ENCODE peak calls at places on chromosomes 13 and 19, in seven cellular contexts. T is astrocyte, A is GM23248, K is GM23338, W is keratinocyte, V is OCI-LY7, X is fibroblast of lung. C is an unnamed sample. For H4K20me1, the result is how much of the 10 kb centered on the place peaks cover.

GRCh38 chr13:31522431-31522830 is 216.9 kb upstream of the RXFP2 start:
- DNase-seq in T (no peak), A (no peak), K (no peak), W (no peak), V (no peak), X (no peak), C (no peak)

GRCh38 chr19:46371371-46371901 is 24.5 kb downstream of the PPP5C start:
- DNase-seq in T (no peak), A (no peak), K (peak), W (no peak), V (no peak), X (no peak), C (no peak)

GRCh38 chr13:29319451-29319850 is 276.0 kb downstream of the SLC7A1 start:
- DNase-seq in T (no peak), A (no peak), K (peak), W (no peak), V (no peak), X (no peak), C (no peak)

GRCh38 chr13:19685034-19685433 is 51.6 kb downstream of the MPHOSPH8 start:
- DNase-seq in T (no peak), A (no peak), K (peak), W (no peak), V (no peak), X (no peak), C (no peak)

GRCh38 chr19:34960103-34960805 is 3.8 kb downstream of the ZNF792 start:
- DNase-seq in T (peak), A (peak), K (no peak), W (no peak), V (no peak), X (no peak), C (no peak)

GRCh38 chr13:29073762-29074161 is 253.6 kb downstream of the MTUS2 start:
- DNase-seq in T (no peak), A (no peak), K (peak), W (no peak), V (no peak), X (no peak), C (no peak)

GRCh38 chr19:5951338-5951861 is 26.5 kb downstream of the RANBP3 start:
- DNase-seq in T (no peak), A (no peak), K (peak), W (no peak), V (peak), X (no peak), C (no peak)

GRCh38 chr19:11191273-11191755 is 6.0 kb downstream of the KANK2 start:
- DNase-seq in T (peak), A (peak), K (peak), W (no peak), V (peak), X (peak), C (peak)

GRCh38 chr13:67018775-67019174 is 211.4 kb downstream of the PCDH9 start:
- DNase-seq in T (no peak), A (no peak), K (no peak), W (no peak), V (no peak), X (no peak), C (no peak)

GRCh38 chr13:106161186-106161585 is 374.3 kb downstream of the EFNB2 start:
- DNase-seq in T (no peak), A (peak), K (no peak), W (no peak), V (no peak), X (no peak), C (no peak)

GRCh38 chr13:76286178-76286577 is 600.0 kb downstream of the KCTD12 start:
- DNase-seq in T (peak), A (peak), K (no peak), W (no peak), V (no peak), X (peak), C (no peak)

GRCh38 chr13:107834717-107835116 is 380.6 kb downstream of the LIG4 start:
- DNase-seq in T (peak), A (peak), K (no peak), W (no peak), V (no peak), X (no peak), C (no peak)

GRCh38 chr13:31922724-31923123 is 108.8 kb upstream of the FRY start:
- DNase-seq in T (no peak), A (no peak), K (no peak), W (no peak), V (no peak), X (no peak), C (no peak)

GRCh38 chr19:51168571-51169282 is 26.6 kb downstream of the SIGLEC7 start:
- DNase-seq in T (no peak), A (no peak), K (no peak), W (no peak), V (no peak), X (no peak), C (no peak)

GRCh38 chr19:58054792-58055482 is 4.1 kb upstream of the ZNF135 start:
- DNase-seq in T (peak), A (peak), K (peak), W (no peak), V (no peak), X (peak), C (no peak)

GRCh38 chr19:49713236-49713845 is 22.4 kb downstream of the CPT1C start:
- DNase-seq in T (no peak), A (no peak), K (no peak), W (no peak), V (no peak), X (no peak), C (peak)

GRCh38 chr19:13906525-13906904 is 514 bp downstream of the CC2D1A start:
- DNase-seq in T (no peak), A (peak), K (peak), W (no peak), V (peak), X (no peak), C (peak)

GRCh38 chr19:18765224-18765623 is 25.9 kb downstream of the COMP start:
- DNase-seq in T (no peak), A (no peak), K (no peak), W (no peak), V (peak), X (no peak), C (no peak)

GRCh38 chr13:35210234-35210633 is 266.3 kb downstream of the MAB21L1 start:
- DNase-seq in T (no peak), A (peak), K (no peak), W (no peak), V (no peak), X (peak), C (no peak)

GRCh38 chr13:79918620-79919019 is 422.3 kb downstream of the SPRY2 start:
- DNase-seq in T (no peak), A (no peak), K (no peak), W (no peak), V (no peak), X (no peak), C (no peak)

GRCh38 chr19:11868188-11868587 is 19.4 kb upstream of the ZNF69 start:
- DNase-seq in T (no peak), A (no peak), K (no peak), W (no peak), V (no peak), X (peak), C (no peak)

GRCh38 chr19:13764101-13764807 is at the start of gene MRI1:
- DNase-seq in T (peak), A (peak), K (peak), W (no peak), V (peak), X (peak), C (no peak)

GRCh38 chr13:39457274-39457673 is 145.7 kb downstream of the LHFPL6 start:
- DNase-seq in T (no peak), A (no peak), K (no peak), W (no peak), V (no peak), X (no peak), C (no peak)

GRCh38 chr13:23952796-23953195 is 55.5 kb upstream of the C1QTNF9B start:
- DNase-seq in T (no peak), A (no peak), K (no peak), W (no peak), V (no peak), X (no peak), C (no peak)

GRCh38 chr13:33838567-33839131 is 20.7 kb downstream of the RFC3 start:
- DNase-seq in T (peak), A (peak), K (no peak), W (no peak), V (no peak), X (peak), C (no peak)

GRCh38 chr19:49592486-49593232 is 1.7 kb downstream of the PRR12 start:
- DNase-seq in T (no peak), A (peak), K (peak), W (no peak), V (peak), X (no peak), C (peak)

GRCh38 chr19:40154121-40154680 is 37.0 kb upstream of the MAP3K10 start:
- DNase-seq in T (no peak), A (no peak), K (no peak), W (no peak), V (no peak), X (no peak), C (no peak)

GRCh38 chr13:73937420-73937819 is 196.8 kb downstream of the KLF12 start:
- DNase-seq in T (peak), A (peak), K (no peak), W (no peak), V (no peak), X (no peak), C (no peak)

GRCh38 chr13:59346861-59347470 is 816.8 kb downstream of the DIAPH3 start:
- DNase-seq in T (no peak), A (no peak), K (peak), W (no peak), V (no peak), X (peak), C (no peak)

GRCh38 chr19:6161271-6161850 is 25.9 kb downstream of the ACSBG2 start:
- DNase-seq in T (no peak), A (peak), K (peak), W (no peak), V (peak), X (no peak), C (peak)

GRCh38 chr19:38401148-38401547 is 1.7 kb upstream of the FAM98C start:
- DNase-seq in T (peak), A (peak), K (peak), W (no peak), V (no peak), X (no peak), C (no peak)

DNA sequence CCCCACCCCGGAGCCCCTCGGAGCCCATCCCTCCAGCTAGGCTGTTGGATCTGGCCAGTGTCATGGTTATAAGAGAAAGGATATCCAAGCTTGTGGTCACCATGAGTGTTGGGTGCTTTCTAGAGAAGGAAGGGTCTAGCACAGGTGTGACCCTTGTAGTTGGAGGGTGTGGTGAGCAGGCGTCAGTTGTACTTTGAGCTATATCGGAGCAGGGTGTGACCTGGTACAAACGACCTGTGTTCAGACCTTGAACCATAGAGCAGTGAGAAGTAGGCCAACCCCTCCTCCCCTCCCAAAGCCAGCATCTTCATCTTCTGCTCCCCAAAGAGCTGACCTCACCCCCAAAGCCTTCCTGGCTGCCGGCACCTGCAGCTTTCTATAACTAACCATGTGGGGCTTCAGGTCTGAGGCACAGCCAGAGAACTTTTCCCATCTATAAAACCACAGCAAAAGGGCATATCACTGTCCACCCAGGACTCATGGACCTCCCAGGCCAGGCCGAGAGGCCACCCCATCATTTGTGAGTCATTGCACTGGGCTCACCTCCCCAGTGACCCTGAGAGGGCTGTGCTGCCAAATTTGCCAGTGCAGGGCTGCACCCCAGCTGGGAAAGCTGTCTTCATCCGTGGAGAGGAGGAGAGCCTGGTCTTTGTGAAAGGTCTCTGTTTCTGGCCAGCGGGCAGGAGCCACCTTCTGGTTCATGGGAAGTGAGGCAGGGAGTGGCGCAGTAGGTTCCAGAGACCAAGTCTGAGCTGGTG is 14.2 kb downstream of the RAB8A start:
- DNase-seq in T (no peak), A (no peak), K (no peak), W (no peak), V (no peak), X (peak), C (no peak)
- H4K20me1 ChIP-seq in T (under half), A (under half), K (under half), W (under half), V (under half), X (under half), C (under half)

GRCh38 chr19:1156830-1157615 is 17.0 kb downstream of the SBNO2 start:
- DNase-seq in T (no peak), A (no peak), K (no peak), W (no peak), V (no peak), X (no peak), C (no peak)

GRCh38 chr19:1158885-1159448 is 15.1 kb downstream of the SBNO2 start:
- DNase-seq in T (no peak), A (no peak), K (no peak), W (no peak), V (no peak), X (no peak), C (no peak)

GRCh38 chr19:1159864-1160595 is 14.0 kb downstream of the SBNO2 start:
- DNase-seq in T (no peak), A (no peak), K (no peak), W (no peak), V (no peak), X (no peak), C (no peak)

GRCh38 chr19:1156305-1156801 is 17.7 kb downstream of the SBNO2 start:
- DNase-seq in T (peak), A (peak), K (no peak), W (no peak), V (no peak), X (no peak), C (no peak)

GRCh38 chr19:1157931-1158884 is 15.9 kb downstream of the SBNO2 start:
- DNase-seq in T (no peak), A (no peak), K (no peak), W (no peak), V (no peak), X (no peak), C (no peak)
- H4K20me1 ChIP-seq in T (half or more), A (under half), K (under half), W (under half), V (under half), X (under half), C (under half)

GRCh38 chr19:2274185-2274711 is 7.7 kb downstream of the PEAK3 start:
- DNase-seq in T (no peak), A (peak), K (no peak), W (no peak), V (no peak), X (no peak), C (no peak)
- H4K20me1 ChIP-seq in T (half or more), A (under half), K (under half), W (under half), V (under half), X (under half), C (under half)

GRCh38 chr13:99636728-99637353 is 135.6 kb downstream of the TM9SF2 start:
- DNase-seq in T (no peak), A (no peak), K (no peak), W (no peak), V (peak), X (no peak), C (no peak)
- H4K20me1 ChIP-seq in T (under half), A (under half), K (under half), W (under half), V (under half), X (under half), C (under half)

GRCh38 chr13:103762523-103762922 is 696.3 kb upstream of the SLC10A2 start:
- DNase-seq in T (no peak), A (no peak), K (peak), W (no peak), V (no peak), X (no peak), C (no peak)
- H4K20me1 ChIP-seq in T (under half), A (under half), K (under half), W (under half), V (under half), X (under half), C (under half)

GRCh38 chr19:7393459-7393858 is 44.7 kb downstream of the ARHGEF18 start:
- DNase-seq in T (no peak), A (no peak), K (no peak), W (no peak), V (no peak), X (no peak), C (no peak)

GRCh38 chr19:7395793-7396192 is 47.1 kb downstream of the ARHGEF18 start:
- DNase-seq in T (no peak), A (no peak), K (no peak), W (no peak), V (no peak), X (no peak), C (peak)

GRCh38 chr19:7394728-7395359 is 46.1 kb downstream of the ARHGEF18 start:
- DNase-seq in T (peak), A (peak), K (peak), W (peak), V (peak), X (peak), C (peak)

GRCh38 chr19:7395360-7395781 is 46.6 kb downstream of the ARHGEF18 start:
- DNase-seq in T (no peak), A (peak), K (no peak), W (no peak), V (no peak), X (no peak), C (no peak)

GRCh38 chr19:7393934-7394508 is 45.3 kb downstream of the ARHGEF18 start:
- DNase-seq in T (no peak), A (peak), K (no peak), W (no peak), V (no peak), X (no peak), C (peak)
- H4K20me1 ChIP-seq in T (under half), A (under half), K (under half), W (under half), V (under half), X (under half), C (under half)

GRCh38 chr19:55683449-55684261 is 8.6 kb downstream of the EPN1 start:
- DNase-seq in T (no peak), A (no peak), K (no peak), W (no peak), V (no peak), X (no peak), C (no peak)

GRCh38 chr19:55686311-55687050 is 11.5 kb downstream of the EPN1 start:
- DNase-seq in T (no peak), A (no peak), K (no peak), W (no peak), V (no peak), X (no peak), C (no peak)

GRCh38 chr19:55687281-55688172 is 12.5 kb downstream of the EPN1 start:
- DNase-seq in T (no peak), A (no peak), K (no peak), W (no peak), V (no peak), X (no peak), C (no peak)

GRCh38 chr19:55685776-55686175 is 10.8 kb downstream of the EPN1 start:
- DNase-seq in T (no peak), A (no peak), K (no peak), W (no peak), V (no peak), X (no peak), C (no peak)

DNA sequence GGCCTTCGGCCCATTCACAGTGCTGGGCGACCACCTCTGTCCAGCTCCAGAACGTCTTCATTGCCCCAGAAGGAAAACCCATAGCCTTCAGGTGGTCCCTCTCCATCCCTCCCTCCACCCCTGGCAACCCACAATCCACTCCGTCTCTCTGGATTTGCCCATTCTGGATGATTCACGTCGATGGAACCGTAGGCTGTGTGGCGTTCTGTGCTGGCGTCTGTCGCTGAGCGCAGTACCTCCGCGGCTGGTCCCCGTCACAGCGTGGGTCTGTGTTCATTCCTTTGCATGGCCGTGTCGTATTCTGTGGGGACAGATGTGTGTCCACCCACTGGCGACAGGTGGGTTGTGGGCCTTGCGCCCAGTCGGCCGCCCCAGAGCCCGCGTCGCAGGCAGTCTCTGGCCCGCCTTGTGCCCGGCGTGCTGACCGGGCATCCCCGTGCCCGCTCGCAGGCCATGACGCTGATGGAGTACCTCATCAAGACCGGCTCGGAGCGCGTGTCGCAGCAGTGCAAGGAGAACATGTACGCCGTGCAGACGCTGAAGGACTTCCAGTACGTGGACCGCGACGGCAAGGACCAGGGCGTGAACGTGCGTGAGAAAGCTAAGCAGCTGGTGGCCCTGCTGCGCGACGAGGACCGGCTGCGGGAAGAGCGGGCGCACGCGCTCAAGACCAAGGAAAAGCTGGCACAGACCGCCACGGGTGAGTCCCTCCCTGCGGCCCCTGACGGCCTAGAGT is 10.1 kb downstream of the EPN1 start:
- DNase-seq in T (no peak), A (no peak), K (no peak), W (no peak), V (no peak), X (no peak), C (no peak)
- H4K20me1 ChIP-seq in T (half or more), A (under half), K (under half), W (under half), V (under half), X (under half), C (half or more)

GRCh38 chr19:43664008-43664407 is 6.0 kb downstream of the PLAUR start:
- DNase-seq in T (no peak), A (no peak), K (no peak), W (no peak), V (peak), X (no peak), C (no peak)
- H4K20me1 ChIP-seq in T (half or more), A (under half), K (under half), W (under half), V (under half), X (under half), C (under half)

GRCh38 chr19:1290699-1291651 is 5.3 kb downstream of the EFNA2 start:
- DNase-seq in T (no peak), A (no peak), K (no peak), W (no peak), V (no peak), X (no peak), C (no peak)

GRCh38 chr19:1287622-1288527 is 2.2 kb downstream of the EFNA2 start:
- DNase-seq in T (no peak), A (peak), K (no peak), W (no peak), V (no peak), X (no peak), C (no peak)

GRCh38 chr19:1288528-1289394 is 3.1 kb downstream of the EFNA2 start:
- DNase-seq in T (no peak), A (no peak), K (no peak), W (no peak), V (no peak), X (no peak), C (no peak)

GRCh38 chr19:1290245-1290698 is 4.6 kb downstream of the EFNA2 start:
- DNase-seq in T (no peak), A (no peak), K (no peak), W (no peak), V (no peak), X (no peak), C (no peak)

GRCh38 chr19:1289395-1290244 is 3.9 kb downstream of the EFNA2 start:
- DNase-seq in T (no peak), A (no peak), K (no peak), W (no peak), V (peak), X (no peak), C (no peak)
- H4K20me1 ChIP-seq in T (under half), A (under half), K (under half), W (under half), V (under half), X (under half), C (under half)

C was measured in PC-9.